ENCODE peak calls at places on chromosome 18, in six cellular contexts. Y is lung, A is lower leg skin, K is neural crest cell, I is HCT116, Q is A549. F is an unnamed sample.

GRCh38 chr18:78986018-78986481 is 6.4 kb downstream of the SALL3 start:
- DNase-seq in I (peak), A (peak), K (peak), Y (no peak), Q (peak), F (peak)

GRCh38 chr18:50312296-50313030 is 25.0 kb upstream of the CXXC1 start:
- DNase-seq in Q (no peak), A (no peak), I (no peak), Y (no peak), K (no peak), F (no peak)

GRCh38 chr18:25896178-25896780 is 194.1 kb downstream of the SS18 start:
- DNase-seq in I (peak), Q (peak), K (peak), A (no peak), Y (no peak), F (peak)

GRCh38 chr18:13218376-13219011 is at the start of gene LDLRAD4:
- DNase-seq in A (peak), Q (no peak), I (no peak), K (peak), Y (no peak), F (peak)

GRCh38 chr18:9218052-9218451 is 81.5 kb downstream of the ANKRD12 start:
- DNase-seq in I (no peak), Q (no peak), Y (no peak), K (no peak), A (no peak), F (no peak)

GRCh38 chr18:8987250-8987649 is 115.2 kb upstream of the NDUFV2 start:
- DNase-seq in K (no peak), A (no peak), I (no peak), Y (no peak), Q (no peak), F (no peak)

GRCh38 chr18:44599409-44599808 is 81.3 kb upstream of the SETBP1 start:
- DNase-seq in I (no peak), K (no peak), Q (no peak), Y (no peak), A (no peak), F (no peak)

GRCh38 chr18:59140287-59140885 is 702 bp downstream of the SEC11C start:
- DNase-seq in K (peak), A (no peak), Q (peak), Y (no peak), I (no peak), F (peak)

GRCh38 chr18:36947820-36948348 is 119.0 kb downstream of the KIAA1328 start:
- DNase-seq in A (no peak), I (peak), Y (no peak), Q (no peak), K (no peak), F (peak)

GRCh38 chr18:13548106-13548819 is 178.1 kb downstream of the FAM210A start:
- DNase-seq in A (no peak), K (no peak), I (no peak), Q (no peak), Y (no peak), F (no peak)

GRCh38 chr18:13791181-13791580 is 32.8 kb upstream of the MC5R start:
- DNase-seq in Q (peak), I (no peak), K (no peak), Y (no peak), A (no peak), F (no peak)

GRCh38 chr18:44594779-44595467 is 85.8 kb upstream of the SETBP1 start:
- DNase-seq in Q (no peak), I (no peak), A (no peak), Y (no peak), K (no peak), F (no peak)

GRCh38 chr18:78596794-78597193 is 382.8 kb upstream of the SALL3 start:
- DNase-seq in Y (no peak), Q (no peak), K (no peak), I (no peak), A (no peak), F (no peak)

GRCh38 chr18:24446953-24447537 is 13.4 kb upstream of the HRH4 start:
- DNase-seq in K (no peak), Q (no peak), A (no peak), I (no peak), Y (no peak), F (no peak)

GRCh38 chr18:62885804-62886203 is 170.5 kb downstream of the PHLPP1 start:
- DNase-seq in A (no peak), I (no peak), Q (no peak), K (no peak), Y (no peak), F (no peak)

GRCh38 chr18:51385270-51385669 is 187.8 kb upstream of the MEX3C start:
- DNase-seq in A (no peak), K (no peak), I (no peak), Q (no peak), Y (no peak), F (no peak)
- TF ChIP-seq CTCF in A (no peak), K (no peak), I (no peak), Q (no peak), Y (no peak), F (no peak)

GRCh38 chr18:21897811-21898210 is 157.2 kb downstream of the MIB1 start:
- DNase-seq in K (peak), A (no peak), Q (peak), Y (peak), I (peak), F (peak)
- TF ChIP-seq CTCF in K (peak), A (no peak), Q (peak), Y (peak), I (peak), F (peak)

GRCh38 chr18:56314396-56314795 is 324.0 kb downstream of the TXNL1 start:
- DNase-seq in K (no peak), I (no peak), A (no peak), Q (peak), Y (no peak), F (no peak)
- TF ChIP-seq CTCF in K (no peak), I (no peak), A (no peak), Q (no peak), Y (no peak), F (no peak)

GRCh38 chr18:34322365-34323289 is 97.9 kb upstream of the NOL4 start:
- DNase-seq in Y (peak), K (peak), A (no peak), Q (peak), I (peak), F (peak)
- TF ChIP-seq CTCF in Y (no peak), K (peak), A (no peak), Q (peak), I (no peak), F (peak)

GRCh38 chr18:40293311-40293710 is 1661.7 kb upstream of the PIK3C3 start:
- DNase-seq in A (no peak), I (no peak), Y (no peak), Q (no peak), K (no peak), F (peak)
- TF ChIP-seq CTCF in A (no peak), I (no peak), Y (no peak), Q (no peak), K (peak), F (no peak)

F was measured in Calu3.